ENCODE peak calls at places on chromosomes 12 and 14, in ten cellular contexts. One of them, this sample, is unnamed.

GRCh38 chr12:98371419-98371818 is 144.0 kb upstream of the TMPO start:
- DNase-seq in endothelial cell of umbilical vein: peak
- DNase-seq in cardiac fibroblast: peak
- DNase-seq in NB4: no peak
- DNase-seq in PC-9: no peak
- DNase-seq in psoas muscle: no peak
- DNase-seq in OCI-LY7: no peak
- DNase-seq in lower leg skin: no peak
- DNase-seq in left ventricle myocardium inferior: no peak
- DNase-seq in AG09309: no peak
- DNase-seq in this sample: no peak

GRCh38 chr14:75315143-75315542 is 36.5 kb downstream of the FOS start:
- DNase-seq in AG09309: no peak
- DNase-seq in cardiac fibroblast: peak
- DNase-seq in left ventricle myocardium inferior: no peak
- DNase-seq in lower leg skin: no peak
- DNase-seq in psoas muscle: no peak
- DNase-seq in OCI-LY7: no peak
- DNase-seq in NB4: no peak
- DNase-seq in endothelial cell of umbilical vein: peak
- DNase-seq in PC-9: peak
- DNase-seq in this sample: peak

GRCh38 chr12:65220761-65221160 is 51.4 kb downstream of the LEMD3 start:
- DNase-seq in left ventricle myocardium inferior: no peak
- DNase-seq in cardiac fibroblast: no peak
- DNase-seq in lower leg skin: no peak
- DNase-seq in PC-9: no peak
- DNase-seq in endothelial cell of umbilical vein: no peak
- DNase-seq in NB4: no peak
- DNase-seq in AG09309: no peak
- DNase-seq in OCI-LY7: no peak
- DNase-seq in psoas muscle: no peak
- DNase-seq in this sample: no peak

GRCh38 chr12:51635371-51635770 is 44.3 kb downstream of the SCN8A start:
- DNase-seq in lower leg skin: no peak
- DNase-seq in psoas muscle: no peak
- DNase-seq in cardiac fibroblast: no peak
- DNase-seq in PC-9: no peak
- DNase-seq in OCI-LY7: no peak
- DNase-seq in left ventricle myocardium inferior: no peak
- DNase-seq in AG09309: no peak
- DNase-seq in endothelial cell of umbilical vein: no peak
- DNase-seq in NB4: no peak
- DNase-seq in this sample: peak

GRCh38 chr12:124916370-124917134 is 2.1 kb upstream of the UBC start:
- DNase-seq in psoas muscle: peak
- DNase-seq in lower leg skin: peak
- DNase-seq in OCI-LY7: peak
- DNase-seq in NB4: peak
- DNase-seq in left ventricle myocardium inferior: peak
- DNase-seq in endothelial cell of umbilical vein: peak
- DNase-seq in AG09309: peak
- DNase-seq in cardiac fibroblast: peak
- DNase-seq in PC-9: peak
- DNase-seq in this sample: peak

GRCh38 chr12:51683763-51684357 is 92.8 kb downstream of the SCN8A start:
- DNase-seq in NB4: no peak
- DNase-seq in OCI-LY7: no peak
- DNase-seq in left ventricle myocardium inferior: no peak
- DNase-seq in psoas muscle: no peak
- DNase-seq in lower leg skin: no peak
- DNase-seq in endothelial cell of umbilical vein: peak
- DNase-seq in cardiac fibroblast: peak
- DNase-seq in PC-9: no peak
- DNase-seq in AG09309: peak
- DNase-seq in this sample: peak

GRCh38 chr14:60327447-60328331 is 78.7 kb downstream of the PPM1A start:
- DNase-seq in endothelial cell of umbilical vein: no peak
- DNase-seq in AG09309: no peak
- DNase-seq in left ventricle myocardium inferior: peak
- DNase-seq in psoas muscle: peak
- DNase-seq in cardiac fibroblast: peak
- DNase-seq in OCI-LY7: peak
- DNase-seq in PC-9: peak
- DNase-seq in lower leg skin: no peak
- DNase-seq in NB4: peak
- DNase-seq in this sample: peak

GRCh38 chr12:77377116-77377515 is 311.7 kb upstream of the E2F7 start:
- DNase-seq in AG09309: peak
- DNase-seq in lower leg skin: no peak
- DNase-seq in PC-9: no peak
- DNase-seq in endothelial cell of umbilical vein: no peak
- DNase-seq in left ventricle myocardium inferior: no peak
- DNase-seq in psoas muscle: no peak
- DNase-seq in cardiac fibroblast: peak
- DNase-seq in OCI-LY7: no peak
- DNase-seq in NB4: peak
- DNase-seq in this sample: peak

GRCh38 chr12:130438711-130439110 is 101.0 kb downstream of the PIWIL1 start:
- DNase-seq in cardiac fibroblast: no peak
- DNase-seq in PC-9: no peak
- DNase-seq in lower leg skin: no peak
- DNase-seq in psoas muscle: no peak
- DNase-seq in OCI-LY7: no peak
- DNase-seq in left ventricle myocardium inferior: no peak
- DNase-seq in endothelial cell of umbilical vein: no peak
- DNase-seq in AG09309: no peak
- DNase-seq in NB4: no peak
- DNase-seq in this sample: no peak

DNA sequence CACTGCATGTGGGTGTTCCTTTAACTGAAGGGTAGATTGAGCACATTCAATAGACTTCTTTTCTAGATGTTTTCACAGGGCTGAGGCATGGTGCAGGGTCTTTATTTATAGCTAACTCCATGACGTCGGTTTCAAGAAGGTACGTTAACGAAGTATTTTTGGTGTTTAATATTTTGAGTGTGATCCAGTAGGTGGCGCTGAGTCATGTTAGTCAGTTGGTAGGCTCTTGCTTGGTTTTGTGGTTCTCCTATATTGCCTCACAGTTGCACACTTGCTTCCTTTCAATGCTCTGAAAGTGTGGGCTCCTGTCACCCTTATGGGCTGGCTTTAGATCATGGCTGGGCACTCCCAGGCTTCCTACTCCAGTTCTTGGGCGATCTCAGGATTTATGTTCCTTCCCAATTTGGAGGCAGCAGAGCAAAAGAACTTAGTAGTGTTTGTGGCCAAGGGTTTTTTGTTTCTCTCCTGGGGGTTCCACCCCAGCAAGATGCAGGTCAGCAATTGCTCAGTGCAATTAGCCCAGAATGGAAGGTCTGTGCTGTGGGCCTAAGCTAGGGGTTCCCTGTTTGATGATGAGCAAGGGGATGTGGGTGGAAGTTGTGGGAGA is 471.6 kb upstream of the FOXG1 start:
- DNase-seq in left ventricle myocardium inferior: no peak
- DNase-seq in cardiac fibroblast: peak
- DNase-seq in lower leg skin: no peak
- DNase-seq in endothelial cell of umbilical vein: peak
- DNase-seq in NB4: peak
- DNase-seq in PC-9: no peak
- DNase-seq in psoas muscle: no peak
- DNase-seq in OCI-LY7: no peak
- DNase-seq in AG09309: no peak
- DNase-seq in this sample: no peak
- TF ChIP-seq CTCF in left ventricle myocardium inferior: no peak
- TF ChIP-seq CTCF in cardiac fibroblast: peak
- TF ChIP-seq CTCF in lower leg skin: no peak
- TF ChIP-seq CTCF in endothelial cell of umbilical vein: peak
- TF ChIP-seq CTCF in NB4: peak
- TF ChIP-seq CTCF in PC-9: peak
- TF ChIP-seq CTCF in psoas muscle: no peak
- TF ChIP-seq CTCF in OCI-LY7: peak
- TF ChIP-seq CTCF in AG09309: no peak
- TF ChIP-seq CTCF in this sample: no peak

DNA sequence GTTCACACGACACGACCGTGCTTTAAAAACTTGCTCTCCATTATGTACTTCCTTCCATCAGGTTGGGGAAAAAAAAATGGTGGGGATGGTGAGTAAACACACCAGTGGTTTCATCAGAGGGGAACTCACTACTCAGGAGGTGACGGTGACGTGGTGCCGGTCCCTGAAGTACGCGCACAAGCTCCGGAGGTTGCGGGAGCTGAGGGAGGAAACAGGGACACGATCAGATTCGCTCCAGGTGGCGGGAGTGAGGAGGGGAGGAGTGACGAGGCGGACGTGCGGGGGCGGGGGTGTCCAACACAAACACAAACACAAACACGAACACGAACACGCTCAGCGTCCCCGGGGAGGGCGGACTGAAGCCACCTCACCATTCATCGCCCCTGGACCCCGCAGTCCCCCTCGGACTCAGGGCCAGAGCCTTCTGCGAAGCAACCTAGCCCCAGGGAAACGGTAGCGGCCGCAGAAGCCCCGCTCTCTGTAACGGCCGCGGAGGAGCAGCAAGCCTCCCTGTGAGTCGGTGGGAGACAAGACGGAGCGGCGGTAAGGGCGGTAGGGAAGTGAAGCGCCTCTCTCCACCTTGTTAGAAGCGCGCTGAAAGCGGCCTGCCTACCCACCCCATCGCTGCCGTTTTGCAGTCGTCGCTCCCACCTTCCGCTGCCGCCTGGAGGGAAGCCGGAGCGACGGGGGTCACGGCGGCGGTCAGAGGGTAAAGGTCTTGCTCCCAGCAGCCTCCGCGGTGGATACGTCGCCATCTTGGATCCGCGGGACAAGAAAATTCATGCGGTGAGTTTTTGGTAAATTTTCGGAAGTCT is at the start of gene CNOT2:
- DNase-seq in NB4: peak
- DNase-seq in lower leg skin: peak
- DNase-seq in cardiac fibroblast: peak
- DNase-seq in AG09309: peak
- DNase-seq in PC-9: peak
- DNase-seq in OCI-LY7: peak
- DNase-seq in left ventricle myocardium inferior: peak
- DNase-seq in psoas muscle: peak
- DNase-seq in endothelial cell of umbilical vein: peak
- DNase-seq in this sample: peak
- TF ChIP-seq CTCF in NB4: no peak
- TF ChIP-seq CTCF in lower leg skin: no peak
- TF ChIP-seq CTCF in cardiac fibroblast: no peak
- TF ChIP-seq CTCF in AG09309: no peak
- TF ChIP-seq CTCF in PC-9: no peak
- TF ChIP-seq CTCF in OCI-LY7: no peak
- TF ChIP-seq CTCF in left ventricle myocardium inferior: no peak
- TF ChIP-seq CTCF in psoas muscle: no peak
- TF ChIP-seq CTCF in endothelial cell of umbilical vein: no peak
- TF ChIP-seq CTCF in this sample: no peak

GRCh38 chr14:19993438-19993837 is 8.5 kb upstream of the OR4Q2 start:
- DNase-seq in lower leg skin: no peak
- DNase-seq in cardiac fibroblast: no peak
- DNase-seq in psoas muscle: no peak
- DNase-seq in AG09309: no peak
- DNase-seq in OCI-LY7: no peak
- DNase-seq in PC-9: no peak
- DNase-seq in endothelial cell of umbilical vein: no peak
- DNase-seq in NB4: no peak
- DNase-seq in left ventricle myocardium inferior: no peak
- DNase-seq in this sample: no peak
- TF ChIP-seq CTCF in lower leg skin: no peak
- TF ChIP-seq CTCF in cardiac fibroblast: no peak
- TF ChIP-seq CTCF in psoas muscle: no peak
- TF ChIP-seq CTCF in AG09309: no peak
- TF ChIP-seq CTCF in OCI-LY7: no peak
- TF ChIP-seq CTCF in PC-9: no peak
- TF ChIP-seq CTCF in endothelial cell of umbilical vein: no peak
- TF ChIP-seq CTCF in NB4: no peak
- TF ChIP-seq CTCF in left ventricle myocardium inferior: no peak
- TF ChIP-seq CTCF in this sample: no peak

GRCh38 chr14:62670526-62670925 is 374.7 kb downstream of the KCNH5 start:
- DNase-seq in endothelial cell of umbilical vein: no peak
- DNase-seq in NB4: no peak
- DNase-seq in lower leg skin: no peak
- DNase-seq in left ventricle myocardium inferior: no peak
- DNase-seq in psoas muscle: no peak
- DNase-seq in OCI-LY7: no peak
- DNase-seq in AG09309: no peak
- DNase-seq in cardiac fibroblast: no peak
- DNase-seq in PC-9: no peak
- DNase-seq in this sample: no peak

GRCh38 chr14:62674833-62675232 is 370.4 kb downstream of the KCNH5 start:
- DNase-seq in psoas muscle: no peak
- DNase-seq in lower leg skin: no peak
- DNase-seq in endothelial cell of umbilical vein: no peak
- DNase-seq in OCI-LY7: no peak
- DNase-seq in cardiac fibroblast: no peak
- DNase-seq in left ventricle myocardium inferior: no peak
- DNase-seq in AG09309: no peak
- DNase-seq in PC-9: no peak
- DNase-seq in NB4: peak
- DNase-seq in this sample: no peak

GRCh38 chr14:62667515-62667914 is 377.7 kb downstream of the KCNH5 start:
- DNase-seq in AG09309: no peak
- DNase-seq in OCI-LY7: no peak
- DNase-seq in lower leg skin: no peak
- DNase-seq in endothelial cell of umbilical vein: no peak
- DNase-seq in PC-9: no peak
- DNase-seq in NB4: peak
- DNase-seq in psoas muscle: no peak
- DNase-seq in cardiac fibroblast: no peak
- DNase-seq in left ventricle myocardium inferior: no peak
- DNase-seq in this sample: no peak

DNA sequence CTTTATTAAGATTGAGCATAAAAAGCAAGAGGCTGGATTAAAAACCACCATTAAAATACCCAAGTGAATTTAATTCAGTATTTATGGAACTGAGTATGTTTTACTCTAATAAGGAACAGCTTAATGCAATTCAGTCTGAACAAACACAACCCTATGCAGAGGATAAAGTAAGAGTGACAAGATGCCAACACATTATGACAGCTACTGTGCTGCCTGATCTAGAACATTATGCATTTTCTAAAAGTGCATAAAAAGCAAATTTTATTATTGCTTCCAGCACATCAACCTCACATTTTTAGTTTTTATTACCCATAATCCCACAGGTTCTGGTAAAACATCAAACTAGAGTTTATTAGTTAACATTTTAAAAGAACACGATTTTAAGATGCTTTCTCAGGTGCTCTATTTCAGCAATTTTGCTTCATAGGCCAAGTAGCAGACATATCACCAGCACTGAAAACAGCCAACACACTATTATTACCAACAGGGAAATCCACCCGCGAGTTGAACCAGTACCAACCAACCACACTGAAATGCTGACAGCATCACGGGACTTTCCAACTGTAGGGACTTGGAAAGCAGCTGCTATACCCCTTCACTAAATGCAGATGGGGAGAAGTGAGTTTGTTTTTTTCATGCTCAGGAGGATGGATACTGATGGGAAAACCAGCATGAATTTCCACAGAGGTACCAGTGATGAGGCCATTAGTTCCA is 372.1 kb downstream of the KCNH5 start:
- DNase-seq in psoas muscle: no peak
- DNase-seq in NB4: no peak
- DNase-seq in AG09309: no peak
- DNase-seq in PC-9: no peak
- DNase-seq in endothelial cell of umbilical vein: no peak
- DNase-seq in cardiac fibroblast: no peak
- DNase-seq in lower leg skin: no peak
- DNase-seq in OCI-LY7: no peak
- DNase-seq in left ventricle myocardium inferior: no peak
- DNase-seq in this sample: no peak
- TF ChIP-seq CTCF in psoas muscle: no peak
- TF ChIP-seq CTCF in NB4: no peak
- TF ChIP-seq CTCF in AG09309: no peak
- TF ChIP-seq CTCF in PC-9: no peak
- TF ChIP-seq CTCF in endothelial cell of umbilical vein: no peak
- TF ChIP-seq CTCF in cardiac fibroblast: no peak
- TF ChIP-seq CTCF in lower leg skin: no peak
- TF ChIP-seq CTCF in OCI-LY7: no peak
- TF ChIP-seq CTCF in left ventricle myocardium inferior: no peak
- TF ChIP-seq CTCF in this sample: no peak

This sample was measured in AG10803.